ENCODE peak calls at places on chromosomes 13 and 19, in five cellular contexts. O is activated naive CD8-positive, alpha-beta T cell treated with anti-CD3 and anti-CD28 coated beads for 36 hours; R is lower leg skin; F is hypothalamus; E is fibroblast of mammary gland. I is an unnamed sample.

GRCh38 chr19:51439021-51439465 is 19.2 kb downstream of the SIGLEC8 start:
- DNase-seq in O (peak; percentile 15), R (peak; percentile 58), F (no peak), E (peak; percentile 16), I (no peak)

GRCh38 chr19:9528757-9529336 is 9.6 kb downstream of the ZNF426 start:
- DNase-seq in O (no peak), R (no peak), F (no peak), E (peak; percentile 32), I (no peak)

GRCh38 chr19:58229255-58229639 is 533 bp downstream of the ZNF544 start:
- DNase-seq in O (peak; percentile 44), R (no peak), F (no peak), E (peak; percentile 49), I (peak; percentile 45)

GRCh38 chr13:75461314-75461713 is 20.7 kb downstream of the TBC1D4 start:
- DNase-seq in O (no peak), R (no peak), F (no peak), E (no peak), I (no peak)

GRCh38 chr19:15656467-15656866 is 15.8 kb downstream of the CYP4F3 start:
- DNase-seq in O (no peak), R (no peak), F (no peak), E (no peak), I (no peak)

GRCh38 chr13:74966814-74967213 is 515.2 kb downstream of the TBC1D4 start:
- DNase-seq in O (no peak), R (no peak), F (no peak), E (peak; percentile 12), I (peak; percentile 47)

GRCh38 chr13:44402902-44403719 is 29.5 kb downstream of the SERP2 start:
- DNase-seq in O (no peak), R (no peak), F (no peak), E (no peak), I (no peak)

GRCh38 chr19:47313754-47314133 is 4.1 kb downstream of the C5AR1 start:
- DNase-seq in O (no peak), R (no peak), F (no peak), E (no peak), I (no peak)

GRCh38 chr19:11624064-11624463 is 26.8 kb downstream of the ZNF627 start:
- DNase-seq in O (no peak), R (no peak), F (no peak), E (peak; percentile 61), I (no peak)

GRCh38 chr13:57352114-57352513 is 185.1 kb downstream of the PRR20E start:
- DNase-seq in O (no peak), R (no peak), F (no peak), E (no peak), I (no peak)

GRCh38 chr19:47633516-47633915 is 24.6 kb downstream of the BICRA start:
- DNase-seq in O (no peak), R (no peak), F (no peak), E (no peak), I (no peak)

GRCh38 chr19:46474211-46474610 is 2.8 kb upstream of the PNMA8A start:
- DNase-seq in O (no peak), R (no peak), F (no peak), E (no peak), I (no peak)

GRCh38 chr19:7869910-7870511 is 4.2 kb downstream of the PRR36 start:
- DNase-seq in O (peak; percentile 59), R (no peak), F (no peak), E (peak; percentile 21), I (no peak)

GRCh38 chr19:41876847-41877489 is at the start of gene CD79A:
- DNase-seq in O (peak; percentile 62), R (no peak), F (no peak), E (no peak), I (no peak)

GRCh38 chr19:42184401-42184861 is 33.0 kb downstream of the DEDD2 start:
- DNase-seq in O (peak; percentile 73), R (peak; percentile 92), F (peak; percentile 10), E (peak; percentile 87), I (peak; percentile 74)

GRCh38 chr13:102584423-102584822 is 12.4 kb upstream of the TPP2 start:
- DNase-seq in O (no peak), R (no peak), F (no peak), E (no peak), I (no peak)

GRCh38 chr19:14804755-14805154 is 26.4 kb upstream of the ADGRE2 start:
- DNase-seq in O (no peak), R (no peak), F (no peak), E (no peak), I (no peak)

GRCh38 chr13:110560606-110561334 is 752 bp downstream of the RAB20 start:
- DNase-seq in O (peak; percentile 24), R (no peak), F (no peak), E (no peak), I (no peak)

GRCh38 chr13:95392597-95392996 is 91.3 kb upstream of the ABCC4 start:
- DNase-seq in O (no peak), R (no peak), F (no peak), E (no peak), I (no peak)